ENCODE peak calls at places on chromosomes 3 and 15, in six cellular contexts. I is neuronal stem cell, V is mesendoderm, H is H9, K is H1, F is mesenchymal stem cell. P is an unnamed sample.

GRCh38 chr15:74421302-74422245 is 12.2 kb downstream of the SEMA7A start:
- DNase-seq in I (no peak), V (no peak), H (no peak), K (no peak), F (no peak), P (no peak)

GRCh38 chr15:69087581-69087980 is 72.9 kb upstream of the GLCE start:
- DNase-seq in I (no peak), V (peak; percentile 30), H (no peak), K (no peak), F (no peak), P (no peak)

GRCh38 chr3:78887608-78888011 is 880.2 kb downstream of the ROBO1 start:
- DNase-seq in I (no peak), V (no peak), H (no peak), K (no peak), F (peak; percentile 49), P (peak; percentile 60)

GRCh38 chr3:56917740-56918568 is 116.2 kb upstream of the ARHGEF3 start:
- DNase-seq in I (no peak), V (no peak), H (no peak), K (no peak), F (no peak), P (no peak)

GRCh38 chr3:107543666-107544065 is 20.9 kb downstream of the BBX start:
- DNase-seq in I (no peak), V (peak; percentile 23), H (no peak), K (no peak), F (peak; percentile 25), P (no peak)

GRCh38 chr15:56698268-56698667 is 35.0 kb downstream of the ZNF280D start:
- DNase-seq in I (no peak), V (no peak), H (no peak), K (no peak), F (no peak), P (no peak)

GRCh38 chr3:152921351-152921750 is 86.4 kb downstream of the P2RY1 start:
- DNase-seq in I (no peak), V (no peak), H (no peak), K (no peak), F (no peak), P (no peak)

GRCh38 chr3:175002732-175003143 is 143.6 kb downstream of the NAALADL2 start:
- DNase-seq in I (no peak), V (no peak), H (no peak), K (no peak), F (peak; percentile 99), P (peak; percentile 99)

GRCh38 chr15:69782809-69783208 is 314.9 kb downstream of the TLE3 start:
- DNase-seq in I (no peak), V (no peak), H (no peak), K (no peak), F (no peak), P (no peak)

GRCh38 chr3:123657578-123657977 is 72.7 kb upstream of the HACD2 start:
- DNase-seq in I (no peak), V (no peak), H (no peak), K (no peak), F (peak; percentile 45), P (peak; percentile 38)

GRCh38 chr15:98800437-98801233 is 152.3 kb downstream of the IGF1R start:
- DNase-seq in I (peak; percentile 59), V (peak; percentile 95), H (peak; percentile 83), K (no peak), F (peak; percentile 89), P (peak; percentile 86)

GRCh38 chr15:68268405-68268804 is 9.1 kb upstream of the FEM1B start:
- DNase-seq in I (no peak), V (no peak), H (no peak), K (no peak), F (no peak), P (peak; percentile 65)

GRCh38 chr3:185680216-185680615 is 94.1 kb downstream of the SENP2 start:
- DNase-seq in I (no peak), V (no peak), H (no peak), K (no peak), F (no peak), P (no peak)

GRCh38 chr3:149145926-149146325 is 16.5 kb downstream of the HPS3 start:
- DNase-seq in I (no peak), V (no peak), H (no peak), K (no peak), F (no peak), P (no peak)

GRCh38 chr3:11820540-11821041 is 26.1 kb downstream of the TAMM41 start:
- DNase-seq in I (no peak), V (peak; percentile 16), H (peak; percentile 30), K (no peak), F (peak; percentile 48), P (peak; percentile 31)

GRCh38 chr3:172647823-172648222 is 63.0 kb downstream of the NCEH1 start:
- DNase-seq in I (no peak), V (no peak), H (no peak), K (no peak), F (no peak), P (no peak)

GRCh38 chr15:60854858-60855568 is 374.1 kb downstream of the RORA start:
- DNase-seq in I (no peak), V (no peak), H (no peak), K (no peak), F (no peak), P (peak; percentile 53)

GRCh38 chr3:8441969-8442559 is 59.6 kb upstream of the LMCD1 start:
- DNase-seq in I (peak; percentile 63), V (peak; percentile 96), H (peak; percentile 64), K (peak; percentile 60), F (peak; percentile 82), P (peak; percentile 77)

GRCh38 chr15:72932461-72932860 is 119.8 kb upstream of the NEO1 start:
- DNase-seq in I (no peak), V (no peak), H (no peak), K (no peak), F (no peak), P (no peak)

GRCh38 chr15:82021992-82022391 is 23.8 kb downstream of the MEX3B start:
- DNase-seq in I (no peak), V (no peak), H (no peak), K (no peak), F (peak; percentile 45), P (peak; percentile 60)

GRCh38 chr3:14227866-14228265 is 49.2 kb downstream of the LSM3 start:
- DNase-seq in I (no peak), V (no peak), H (no peak), K (no peak), F (peak; percentile 49), P (peak; percentile 54)

GRCh38 chr3:191235331-191236314 is 36.6 kb downstream of the OSTN start:
- DNase-seq in I (no peak), V (peak; percentile 35), H (no peak), K (no peak), F (peak; percentile 32), P (peak; percentile 63)

GRCh38 chr3:43686700-43687498 is 3.8 kb upstream of the ABHD5 start:
- DNase-seq in I (no peak), V (no peak), H (no peak), K (no peak), F (no peak), P (no peak)
- H2BK15ac ChIP-seq in I (no peak overlapping the region), V (no peak overlapping the region), H (no peak overlapping the region), K (no peak overlapping the region), F (no peak overlapping the region), P (no peak overlapping the region)

GRCh38 chr3:21830541-21830940 is 79.5 kb upstream of the ZNF385D start:
- DNase-seq in I (no peak), V (no peak), H (no peak), K (no peak), F (no peak), P (no peak)

GRCh38 chr3:21825684-21826083 is 74.7 kb upstream of the ZNF385D start:
- DNase-seq in I (no peak), V (peak; percentile 32), H (peak; percentile 40), K (peak; percentile 48), F (no peak), P (no peak)

GRCh38 chr3:21826416-21826815 is 75.4 kb upstream of the ZNF385D start:
- DNase-seq in I (no peak), V (peak; percentile 40), H (no peak), K (no peak), F (no peak), P (no peak)
- H2BK15ac ChIP-seq in I (no peak overlapping the region), V (no peak overlapping the region), H (no peak overlapping the region), K (no peak overlapping the region), F (no peak overlapping the region), P (no peak overlapping the region)

GRCh38 chr15:31266712-31267111 is 59.9 kb upstream of the KLF13 start:
- DNase-seq in I (no peak), V (no peak), H (peak; percentile 21), K (peak; percentile 43), F (no peak), P (no peak)

GRCh38 chr15:31269961-31270575 is 56.6 kb upstream of the KLF13 start:
- DNase-seq in I (no peak), V (no peak), H (no peak), K (no peak), F (no peak), P (no peak)

GRCh38 chr15:31267161-31268107 is 59.2 kb upstream of the KLF13 start:
- DNase-seq in I (no peak), V (no peak), H (peak; percentile 14), K (peak; percentile 43), F (no peak), P (no peak)

GRCh38 chr15:31268911-31269784 is 57.5 kb upstream of the KLF13 start:
- DNase-seq in I (no peak), V (no peak), H (no peak), K (peak; percentile 34), F (no peak), P (no peak)

DNA sequence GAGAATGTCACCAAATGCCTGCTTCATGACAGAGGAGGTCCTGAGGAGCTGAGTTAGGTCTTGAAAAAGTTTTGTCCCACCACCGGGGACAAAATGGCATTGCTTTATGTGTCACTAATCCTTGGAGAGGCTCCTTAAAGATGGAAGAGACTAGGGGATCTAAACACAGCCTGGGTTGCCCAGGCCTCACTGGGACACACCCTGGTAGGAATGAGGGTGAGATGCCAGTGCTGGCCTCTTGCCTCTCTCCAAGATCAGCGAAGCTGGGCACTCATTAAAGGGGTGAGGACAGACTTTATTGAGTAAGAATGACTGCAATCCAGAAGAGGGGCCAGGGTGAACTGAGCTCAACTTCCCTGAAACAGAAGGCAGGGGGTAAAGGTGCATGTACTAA is 58.5 kb upstream of the KLF13 start:
- DNase-seq in I (no peak), V (no peak), H (peak; percentile 16), K (no peak), F (no peak), P (no peak)
- H2BK15ac ChIP-seq in I (no peak overlapping the region), V (no peak overlapping the region), H (no peak overlapping the region), K (no peak overlapping the region), F (no peak overlapping the region), P (no peak overlapping the region)

DNA sequence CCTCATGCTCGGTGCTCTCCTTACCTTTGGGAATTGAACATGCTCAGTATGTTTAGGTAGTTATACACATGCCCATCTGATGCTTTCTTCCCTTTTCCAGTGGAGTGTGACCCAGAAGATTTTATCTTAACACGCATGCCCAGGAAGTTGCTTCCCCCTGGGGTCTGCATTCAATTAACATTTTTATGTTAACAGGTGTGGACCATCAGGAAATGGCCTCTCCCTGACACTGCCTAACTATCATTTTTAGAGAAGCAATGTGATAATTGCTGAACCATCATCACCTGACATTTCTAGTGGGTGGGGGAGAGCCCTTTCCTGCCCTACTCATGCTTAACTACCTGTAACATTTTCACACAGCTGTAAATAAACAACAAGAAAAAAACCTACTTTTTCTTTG is 55.1 kb upstream of the TGFBR2 start:
- DNase-seq in I (no peak), V (peak; percentile 48), H (no peak), K (no peak), F (no peak), P (no peak)
- H2BK15ac ChIP-seq in I (no peak overlapping the region), V (no peak overlapping the region), H (no peak overlapping the region), K (no peak overlapping the region), F (no peak overlapping the region), P (no peak overlapping the region)